ENCODE peak calls at places on chromosomes 2 and 18, in ten cellular contexts. M is SK-N-SH; V is CD8-positive, alpha-beta T cell; L is pancreas; E is tibial artery; G is heart left ventricle; I is adrenal gland; R is CD4-positive, alpha-beta memory T cell; J is PC-3; W is GM23248. P is an unnamed sample.

GRCh38 chr2:241137276-241138190 is 11.7 kb downstream of the PASK start:
- DNase-seq in V (no peak), L (no peak), W (no peak), R (no peak), M (no peak), E (peak; percentile 9), G (no peak), J (no peak), I (no peak), P (no peak)

GRCh38 chr2:196291418-196291817 is 120.0 kb upstream of the STK17B start:
- DNase-seq in R (no peak), L (no peak), E (no peak), G (no peak), M (no peak), J (peak; percentile 89), I (no peak), W (no peak), V (no peak), P (no peak)

GRCh38 chr2:57981369-57981768 is 65.2 kb upstream of the VRK2 start:
- DNase-seq in V (no peak), E (no peak), W (peak; percentile 84), I (no peak), J (peak; percentile 96), R (no peak), G (no peak), M (no peak), L (no peak), P (no peak)

GRCh38 chr2:130936451-130936850 is 99.7 kb downstream of the ARHGEF4 start:
- DNase-seq in V (no peak), W (no peak), E (no peak), L (no peak), G (no peak), R (no peak), J (no peak), I (no peak), M (no peak), P (no peak)

GRCh38 chr2:136019825-136020224 is 34.4 kb upstream of the DARS1 start:
- DNase-seq in G (no peak), V (no peak), J (no peak), L (no peak), I (no peak), M (peak; percentile 30), W (no peak), R (no peak), E (no peak), P (no peak)

GRCh38 chr18:72504866-72505265 is 39.3 kb downstream of the CBLN2 start:
- DNase-seq in I (no peak), R (no peak), J (no peak), W (no peak), E (no peak), L (no peak), G (no peak), V (no peak), M (no peak), P (no peak)

GRCh38 chr2:11234309-11234708 is 79.0 kb downstream of the SLC66A3 start:
- DNase-seq in V (no peak), L (no peak), E (no peak), G (no peak), W (peak; percentile 46), R (peak; percentile 0), M (peak; percentile 31), I (no peak), J (peak; percentile 40), P (no peak)

GRCh38 chr2:218659988-218660358 is 490 bp downstream of the BCS1L start:
- DNase-seq in R (no peak), W (peak; percentile 46), M (no peak), J (no peak), E (no peak), I (no peak), V (no peak), L (no peak), G (no peak), P (no peak)

GRCh38 chr2:38835990-38836389 is 39.7 kb downstream of the DHX57 start:
- DNase-seq in G (no peak), M (no peak), E (no peak), R (no peak), L (no peak), I (no peak), W (no peak), J (no peak), V (no peak), P (no peak)

GRCh38 chr2:38835015-38835601 is 40.6 kb downstream of the DHX57 start:
- DNase-seq in M (no peak), V (no peak), R (peak; percentile 19), W (peak; percentile 53), E (no peak), I (no peak), J (peak; percentile 71), L (no peak), G (no peak), P (peak; percentile 40)

DNA sequence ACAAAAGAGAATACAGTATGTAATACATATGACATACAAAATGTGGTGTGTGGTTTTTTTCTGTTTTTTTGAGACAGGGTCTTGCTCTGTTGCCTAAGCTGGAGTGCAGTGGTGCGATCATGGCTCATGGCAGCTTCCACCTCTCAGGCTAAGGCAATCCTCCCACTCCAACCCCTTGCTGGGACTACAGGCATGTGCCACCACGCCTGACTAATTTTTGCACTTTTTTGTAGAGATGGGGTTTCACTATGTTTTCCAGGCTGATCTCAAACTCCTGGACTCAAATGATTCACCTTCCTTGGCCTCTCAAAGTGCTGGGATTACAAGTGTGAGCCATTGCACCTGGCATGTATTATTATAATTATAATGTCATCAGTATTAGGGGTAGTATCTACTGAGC is 38.9 kb downstream of the DHX57 start:
- DNase-seq in R (no peak), G (no peak), J (no peak), V (no peak), M (no peak), I (no peak), L (no peak), E (no peak), W (no peak), P (no peak)
- H3K4me1 ChIP-seq in R (no peaks in the 10 kb centered on the region), G (no peaks in the 10 kb centered on the region), J (no peaks in the 10 kb centered on the region), V (no peaks in the 10 kb centered on the region), M (no peaks in the 10 kb centered on the region), I (no peaks in the 10 kb centered on the region), L (no peaks in the 10 kb centered on the region), E (no peaks in the 10 kb centered on the region), W (no peaks in the 10 kb centered on the region), P (no peaks in the 10 kb centered on the region)

GRCh38 chr2:207224391-207224790 is 58.6 kb upstream of the KLF7 start:
- DNase-seq in G (no peak), E (no peak), M (no peak), L (no peak), R (no peak), I (no peak), V (no peak), W (no peak), J (no peak), P (no peak)

GRCh38 chr2:207224814-207225482 is 59.2 kb upstream of the KLF7 start:
- DNase-seq in I (no peak), J (no peak), V (no peak), G (no peak), M (no peak), E (no peak), R (no peak), W (no peak), L (no peak), P (no peak)

GRCh38 chr2:207226243-207226642 is 60.5 kb upstream of the KLF7 start:
- DNase-seq in M (no peak), E (no peak), V (no peak), G (no peak), J (peak; percentile 29), W (peak; percentile 28), R (no peak), I (no peak), L (no peak), P (no peak)

GRCh38 chr2:207226671-207227061 is 60.9 kb upstream of the KLF7 start:
- DNase-seq in V (no peak), M (no peak), E (no peak), J (no peak), L (no peak), W (no peak), R (no peak), I (no peak), G (no peak), P (no peak)

DNA sequence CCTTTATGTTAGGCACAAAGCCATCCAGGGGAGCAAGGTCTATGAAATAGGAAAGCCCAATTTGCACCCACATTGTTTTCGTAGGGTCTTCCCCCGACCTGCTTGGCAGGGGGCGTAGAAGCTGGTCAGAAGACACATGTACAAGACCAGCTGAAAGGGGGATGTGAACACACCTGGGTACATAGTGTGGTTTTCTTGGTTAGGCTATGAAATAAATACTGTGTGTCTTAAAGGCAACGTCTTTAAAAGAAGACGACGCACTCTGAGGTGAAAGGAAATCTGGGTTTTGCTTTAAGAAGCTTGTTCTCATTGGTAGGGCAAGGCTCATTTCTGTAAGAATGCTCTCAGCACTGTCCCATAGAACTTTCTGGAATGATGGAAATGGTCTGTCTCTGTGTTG is 60.0 kb upstream of the KLF7 start:
- DNase-seq in M (no peak), W (no peak), R (no peak), J (no peak), L (no peak), V (no peak), I (no peak), G (no peak), E (no peak), P (no peak)
- H3K4me1 ChIP-seq in M (peaks cover 5% of the 10 kb centered on the region), W (peaks cover 28% of the 10 kb centered on the region), R (no peaks in the 10 kb centered on the region), J (peaks cover 13% of the 10 kb centered on the region), L (no peaks in the 10 kb centered on the region), V (peaks cover 24% of the 10 kb centered on the region), I (no peaks in the 10 kb centered on the region), G (peaks cover 26% of the 10 kb centered on the region), E (no peaks in the 10 kb centered on the region), P (no peaks in the 10 kb centered on the region)

DNA sequence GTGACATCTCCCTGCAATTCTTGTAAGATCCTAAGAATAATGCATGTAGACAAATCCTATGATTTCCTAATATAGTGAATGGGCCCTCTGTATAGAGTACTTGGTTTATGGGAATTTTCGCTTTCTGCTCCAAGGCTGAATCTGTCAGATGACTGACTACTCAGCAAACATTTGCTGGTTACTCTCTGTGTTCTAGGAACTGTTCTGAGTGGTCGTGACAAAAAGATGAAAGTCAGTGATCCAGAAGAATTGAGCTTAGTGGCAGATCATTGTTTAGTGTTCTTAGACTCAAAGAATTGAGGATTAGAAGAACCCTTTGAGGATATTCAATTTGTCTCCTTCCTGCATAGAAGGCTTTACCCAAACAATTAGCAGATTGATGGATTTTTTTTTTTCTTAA is 10.0 kb downstream of the XRCC5 start:
- DNase-seq in I (no peak), G (no peak), M (no peak), W (no peak), J (no peak), L (no peak), V (no peak), R (no peak), E (no peak), P (no peak)
- H3K4me1 ChIP-seq in I (peaks cover 10% of the 10 kb centered on the region), G (peaks cover 12% of the 10 kb centered on the region), M (peaks cover 29% of the 10 kb centered on the region), W (peaks cover 36% of the 10 kb centered on the region), J (peaks cover 15% of the 10 kb centered on the region), L (no peaks in the 10 kb centered on the region), V (peaks cover 70% of the 10 kb centered on the region), R (peaks cover 67% of the 10 kb centered on the region), E (no peaks in the 10 kb centered on the region), P (peaks cover 7% of the 10 kb centered on the region)

GRCh38 chr2:216366777-216367465 is 5.4 kb downstream of the MARCHF4 start:
- DNase-seq in I (no peak), L (no peak), R (no peak), M (no peak), W (peak; percentile 59), E (no peak), J (peak; percentile 11), V (no peak), G (no peak), P (no peak)

GRCh38 chr2:216369821-216370220 is 2.5 kb downstream of the MARCHF4 start:
- DNase-seq in I (no peak), W (no peak), L (no peak), J (no peak), E (no peak), M (peak; percentile 30), R (no peak), V (no peak), G (no peak), P (no peak)

GRCh38 chr2:216362730-216363129 is 9.6 kb downstream of the MARCHF4 start:
- DNase-seq in M (no peak), L (peak; percentile 54), I (no peak), R (no peak), J (peak; percentile 78), E (no peak), G (no peak), V (no peak), W (peak; percentile 27), P (no peak)

GRCh38 chr2:216363221-216363620 is 9.1 kb downstream of the MARCHF4 start:
- DNase-seq in V (no peak), R (no peak), M (no peak), I (no peak), L (no peak), W (no peak), E (no peak), J (no peak), G (no peak), P (no peak)

GRCh38 chr2:216365518-216365917 is 6.8 kb downstream of the MARCHF4 start:
- DNase-seq in L (no peak), J (no peak), V (no peak), W (no peak), M (no peak), E (no peak), G (no peak), I (no peak), R (no peak), P (no peak)
- H3K4me1 ChIP-seq in L (no peaks in the 10 kb centered on the region), J (peaks cover 13% of the 10 kb centered on the region), V (no peaks in the 10 kb centered on the region), W (peaks cover 26% of the 10 kb centered on the region), M (peaks cover 31% of the 10 kb centered on the region), E (no peaks in the 10 kb centered on the region), G (no peaks in the 10 kb centered on the region), I (no peaks in the 10 kb centered on the region), R (no peaks in the 10 kb centered on the region), P (no peaks in the 10 kb centered on the region)